ENCODE peak calls at places on chromosome 9, in four cellular contexts. Q is GM12878, U is GM23338, B is SK-N-SH. S is an unnamed sample.

GRCh38 chr9:107739601-107740082 is 250.1 kb upstream of the KLF4 start:
- DNase-seq in Q (no peak), U (no peak), B (no peak), S (no peak)

GRCh38 chr9:76521906-76522305 is 62.9 kb downstream of the GCNT1 start:
- DNase-seq in Q (no peak), U (no peak), B (no peak), S (no peak)

GRCh38 chr9:6915635-6916034 is 157.9 kb downstream of the KDM4C start:
- DNase-seq in Q (no peak), U (peak; percentile 27), B (no peak), S (no peak)

GRCh38 chr9:122402403-122403268 is 31.8 kb downstream of the PTGS1 start:
- DNase-seq in Q (no peak), U (no peak), B (no peak), S (no peak)

GRCh38 chr9:113579270-113580040 is 115.9 kb downstream of the RGS3 start:
- DNase-seq in Q (no peak), U (no peak), B (peak; percentile 56), S (no peak)

GRCh38 chr9:106862946-106863740 is at the start of gene ZNF462:
- DNase-seq in Q (no peak), U (peak; percentile 81), B (peak; percentile 59), S (no peak)

GRCh38 chr9:119272500-119273211 is 96.6 kb downstream of the BRINP1 start:
- DNase-seq in Q (no peak), U (no peak), B (no peak), S (no peak)

GRCh38 chr9:91944711-91945110 is 5.3 kb downstream of the ROR2 start:
- DNase-seq in Q (no peak), U (no peak), B (no peak), S (no peak)

GRCh38 chr9:110111868-110112267 is 96.1 kb downstream of the C9orf152 start:
- DNase-seq in Q (no peak), U (peak; percentile 67), B (no peak), S (no peak)

GRCh38 chr9:134641173-134641985 is at the start of gene COL5A1:
- DNase-seq in Q (no peak), U (peak; percentile 93), B (peak; percentile 94), S (no peak)
- TF ChIP-seq POLR2AphosphoS5 in Q (no peak), U (peak; percentile 60), B (peak; percentile 82), S (peak; percentile 72)

DNA sequence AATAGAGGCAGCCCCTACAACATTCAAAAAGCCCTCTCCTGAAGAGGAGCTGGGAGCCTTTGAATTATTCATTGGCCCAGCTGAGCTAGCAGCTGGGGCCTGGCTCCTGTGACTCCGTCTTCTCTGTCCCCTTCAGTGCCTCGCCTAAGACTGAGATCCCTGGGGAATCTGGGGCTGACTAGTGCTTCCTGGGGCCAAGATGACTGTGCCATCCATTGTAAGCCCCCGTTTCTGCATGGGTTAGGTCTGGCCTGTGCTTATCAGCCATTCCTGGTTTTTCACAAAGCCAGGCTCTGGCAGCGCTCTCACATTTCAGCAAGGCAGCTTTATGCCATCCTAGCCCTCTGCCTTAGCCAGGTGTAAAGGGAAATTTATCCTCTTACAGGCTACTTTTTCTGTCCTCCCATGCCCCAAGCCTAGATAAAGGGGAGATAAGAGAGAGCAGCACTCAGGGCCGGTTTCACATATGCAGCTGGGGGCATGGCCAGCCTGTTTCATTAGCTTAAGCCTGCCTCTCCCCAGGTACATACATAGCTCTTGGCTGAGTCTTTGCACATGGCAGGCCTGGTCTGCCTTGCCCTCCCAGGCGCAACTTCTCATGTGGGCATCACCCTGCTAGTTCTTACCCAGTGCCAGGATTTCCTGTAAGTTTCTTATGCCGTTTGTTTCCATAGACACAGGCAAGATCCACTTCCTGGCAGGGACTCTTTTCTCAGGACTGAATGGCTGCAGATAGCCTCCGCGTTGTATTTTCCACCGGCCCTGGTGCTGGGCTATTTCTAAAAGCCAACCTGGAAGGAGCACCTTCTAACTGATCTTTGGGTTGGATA is 15.8 kb downstream of the PTPA start:
- DNase-seq in Q (no peak), U (peak; percentile 77), B (peak; percentile 56), S (no peak)
- TF ChIP-seq POLR2AphosphoS5 in Q (no peak), U (no peak), B (no peak), S (no peak)

GRCh38 chr9:133786371-133786753 is 48.2 kb upstream of the SARDH start:
- DNase-seq in Q (peak; percentile 43), U (no peak), B (no peak), S (no peak)
- TF ChIP-seq POLR2AphosphoS5 in Q (no peak), U (no peak), B (no peak), S (no peak)

DNA sequence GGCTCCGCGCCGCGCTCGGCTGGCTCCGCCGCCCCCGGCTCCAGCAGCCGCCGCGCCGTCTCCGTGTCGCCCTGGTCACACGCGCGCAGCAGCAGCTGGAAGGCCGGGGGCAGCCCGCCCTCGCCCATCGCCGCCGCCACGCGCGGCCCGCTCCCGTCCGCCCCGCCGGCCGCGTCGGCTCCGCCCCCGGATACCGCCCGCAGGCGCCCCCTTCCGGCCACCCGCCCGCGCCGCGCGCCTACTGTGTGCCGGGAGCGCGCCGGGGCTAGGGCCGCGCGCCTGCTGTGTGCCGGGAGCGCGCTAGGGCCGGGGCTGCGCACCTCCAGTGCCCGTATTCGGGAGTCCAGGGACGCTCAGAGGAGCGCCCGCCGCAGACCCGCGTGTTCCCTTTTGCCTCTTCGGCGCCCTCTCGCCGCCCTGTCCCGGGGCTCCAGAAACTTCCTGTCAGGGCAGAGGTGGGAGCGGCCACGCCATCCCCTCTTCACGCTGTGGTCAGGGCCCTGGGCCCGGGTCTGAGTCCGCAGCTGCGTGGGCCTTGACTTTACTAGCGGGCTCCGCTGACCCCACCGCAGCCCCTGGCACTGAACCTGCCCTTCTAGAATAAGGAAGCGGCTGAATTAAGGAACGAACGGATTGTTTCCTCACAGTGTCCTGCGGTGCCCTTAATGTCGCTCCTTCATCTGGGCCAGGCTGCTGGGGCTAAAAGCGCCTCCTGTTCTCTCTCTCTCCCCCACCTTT is at the start of gene ANKS6:
- DNase-seq in Q (no peak), U (peak; percentile 90), B (peak; percentile 98), S (no peak)
- TF ChIP-seq POLR2AphosphoS5 in Q (no peak), U (peak; percentile 55), B (peak; percentile 22), S (no peak)

GRCh38 chr9:96655198-96655851 is at the start of gene PRXL2C:
- DNase-seq in Q (no peak), U (peak; percentile 77), B (peak; percentile 92), S (no peak)
- TF ChIP-seq POLR2AphosphoS5 in Q (no peak), U (no peak), B (no peak), S (no peak)

GRCh38 chr9:131396626-131397025 is 2.7 kb downstream of the PRRC2B start:
- DNase-seq in Q (no peak), U (no peak), B (no peak), S (no peak)

GRCh38 chr9:131395745-131396479 is 2.0 kb downstream of the PRRC2B start:
- DNase-seq in Q (no peak), U (no peak), B (no peak), S (no peak)

GRCh38 chr9:131394464-131395026 is 659 bp downstream of the PRRC2B start:
- DNase-seq in Q (no peak), U (peak; percentile 63), B (peak; percentile 79), S (no peak)

GRCh38 chr9:131393622-131394463 is at the start of gene PRRC2B:
- DNase-seq in Q (no peak), U (peak; percentile 96), B (peak; percentile 99), S (no peak)

DNA sequence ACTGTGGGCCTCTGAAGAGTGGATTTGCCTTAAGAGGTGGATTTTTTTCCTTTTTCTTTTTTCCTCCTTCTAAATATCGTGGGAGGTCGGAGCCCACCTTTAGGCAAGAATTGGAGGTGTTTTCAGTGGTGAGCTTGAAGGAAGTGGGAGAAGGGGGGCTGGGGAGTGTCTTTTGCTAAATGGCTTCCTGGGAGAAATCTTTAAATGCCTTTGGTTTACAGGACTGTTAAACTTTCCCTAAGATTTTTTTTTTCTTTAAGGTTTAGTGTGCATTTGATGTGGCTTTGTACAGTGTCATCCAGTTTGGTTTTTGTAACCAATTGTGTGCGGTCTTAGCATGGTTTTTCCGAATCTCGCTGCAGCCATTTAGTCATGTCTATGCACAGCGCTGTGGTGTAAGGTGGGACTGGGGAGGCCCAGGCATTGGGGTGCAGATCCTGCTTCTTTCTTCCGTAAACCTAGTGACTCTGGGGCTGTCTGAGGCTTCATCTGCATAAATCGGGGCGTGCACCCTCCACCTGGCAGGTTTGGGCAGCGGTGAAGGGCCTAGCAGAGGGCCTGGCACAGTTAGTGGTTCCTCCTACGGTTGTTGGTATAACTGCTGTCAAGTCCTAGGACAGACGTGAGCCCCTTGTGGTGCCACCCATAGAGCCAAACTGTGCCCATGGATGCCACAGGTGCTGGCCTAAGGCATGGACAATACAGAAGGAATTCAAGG is 1.3 kb downstream of the PRRC2B start:
- DNase-seq in Q (peak; percentile 26), U (peak; percentile 81), B (no peak), S (no peak)
- TF ChIP-seq POLR2AphosphoS5 in Q (peak; percentile 14), U (peak; percentile 60), B (no peak), S (peak; percentile 6)

GRCh38 chr9:86955554-86955953 is 8.2 kb upstream of the GAS1 start:
- DNase-seq in Q (no peak), U (no peak), B (no peak), S (no peak)
- TF ChIP-seq POLR2AphosphoS5 in Q (no peak), U (no peak), B (no peak), S (no peak)

GRCh38 chr9:115090486-115090885 is 27.5 kb downstream of the TNC start:
- DNase-seq in Q (no peak), U (no peak), B (no peak), S (no peak)
- TF ChIP-seq POLR2AphosphoS5 in Q (no peak), U (no peak), B (no peak), S (no peak)

S was measured in SK-N-MC.